ENCODE peak calls at places on chromosome 3, in eight cellular contexts. Y is NCI-H2171 treated with DMSO at 0.1 percent for 48 hours; Q is choroid plexus epithelial cell; N is GDM1; T is NCI-H1105 treated with DMSO at 0.1 percent for 48 hours; Z is CD8-positive, alpha-beta T cell; H is AG09309; W is brain microvascular endothelial cell. O is an unnamed sample.

GRCh38 chr3:110419096-110419495 is 652.5 kb upstream of the NECTIN3 start:
- DNase-seq in Y (no peak), Q (peak), N (no peak), T (peak), Z (no peak), H (no peak), W (no peak), O (no peak)

GRCh38 chr3:27713435-27713880 is 8.7 kb downstream of the EOMES start:
- DNase-seq in Y (no peak), Q (no peak), N (no peak), T (no peak), Z (no peak), H (no peak), W (no peak), O (no peak)

GRCh38 chr3:111924283-111924682 is 54.5 kb upstream of the ABHD10 start:
- DNase-seq in Y (no peak), Q (no peak), N (no peak), T (peak), Z (no peak), H (no peak), W (no peak), O (peak)

GRCh38 chr3:98843301-98843959 is 58.1 kb downstream of the DCBLD2 start:
- DNase-seq in Y (no peak), Q (peak), N (no peak), T (no peak), Z (no peak), H (no peak), W (no peak), O (no peak)

GRCh38 chr3:52721002-52721741 is 15.3 kb downstream of the SPCS1 start:
- DNase-seq in Y (no peak), Q (peak), N (peak), T (no peak), Z (no peak), H (no peak), W (no peak), O (no peak)

GRCh38 chr3:127373701-127374625 is 86.1 kb upstream of the PRR20G start:
- DNase-seq in Y (no peak), Q (no peak), N (peak), T (no peak), Z (no peak), H (no peak), W (no peak), O (no peak)

GRCh38 chr3:84209473-84209872 is 749.3 kb upstream of the CADM2 start:
- DNase-seq in Y (no peak), Q (no peak), N (no peak), T (no peak), Z (no peak), H (no peak), W (no peak), O (no peak)

GRCh38 chr3:69197922-69198540 is 75.6 kb upstream of the LMOD3 start:
- DNase-seq in Y (no peak), Q (no peak), N (no peak), T (no peak), Z (peak), H (no peak), W (no peak), O (no peak)

GRCh38 chr3:193688845-193689714 is 96.1 kb downstream of the OPA1 start:
- DNase-seq in Y (no peak), Q (no peak), N (no peak), T (no peak), Z (no peak), H (no peak), W (no peak), O (no peak)

GRCh38 chr3:128076783-128077624 is 24.8 kb downstream of the SEC61A1 start:
- DNase-seq in Y (peak), Q (peak), N (peak), T (peak), Z (no peak), H (no peak), W (no peak), O (peak)

GRCh38 chr3:46927718-46928073 is 48.8 kb downstream of the CCDC12 start:
- DNase-seq in Y (no peak), Q (no peak), N (no peak), T (no peak), Z (no peak), H (no peak), W (no peak), O (no peak)

GRCh38 chr3:43173949-43174348 is 68.1 kb upstream of the POMGNT2 start:
- DNase-seq in Y (no peak), Q (no peak), N (no peak), T (no peak), Z (no peak), H (no peak), W (no peak), O (no peak)

O was measured in left kidney.